ENCODE peak calls at places on chromosomes 6 and 20, in five cellular contexts. One of them, this sample, is unnamed.
A peak's percentile ranks its signal among the peaks of the same experiment; 100 is the strongest.

GRCh38 chr6:139364302-139364981 is 10.0 kb downstream of the CITED2 start:
- ATAC-seq in memory B cell: peak; percentile 39
- ATAC-seq in activated CD4-positive, CD25-positive, alpha-beta regulatory T cell treated with anti-CD3 and anti-CD28 coated beads, Interleukin-2, amount 50 U/mL, for 24 hours: no peak
- ATAC-seq in body of pancreas: peak; percentile 67
- ATAC-seq in RWPE2: no peak
- ATAC-seq in this sample: peak; percentile 31

GRCh38 chr6:63458480-63459115 is 113.7 kb upstream of the LOC128125822 start:
- ATAC-seq in memory B cell: no peak
- ATAC-seq in activated CD4-positive, CD25-positive, alpha-beta regulatory T cell treated with anti-CD3 and anti-CD28 coated beads, Interleukin-2, amount 50 U/mL, for 24 hours: no peak
- ATAC-seq in body of pancreas: peak; percentile 99
- ATAC-seq in RWPE2: no peak
- ATAC-seq in this sample: no peak

GRCh38 chr20:57566803-57567459 is 6.0 kb downstream of the PCK1 start:
- ATAC-seq in memory B cell: no peak
- ATAC-seq in activated CD4-positive, CD25-positive, alpha-beta regulatory T cell treated with anti-CD3 and anti-CD28 coated beads, Interleukin-2, amount 50 U/mL, for 24 hours: no peak
- ATAC-seq in body of pancreas: no peak
- ATAC-seq in RWPE2: no peak
- ATAC-seq in this sample: no peak

GRCh38 chr20:24651171-24651972 is 181.9 kb downstream of the SYNDIG1 start:
- ATAC-seq in memory B cell: no peak
- ATAC-seq in activated CD4-positive, CD25-positive, alpha-beta regulatory T cell treated with anti-CD3 and anti-CD28 coated beads, Interleukin-2, amount 50 U/mL, for 24 hours: no peak
- ATAC-seq in body of pancreas: no peak
- ATAC-seq in RWPE2: peak; percentile 44
- ATAC-seq in this sample: peak; percentile 55

GRCh38 chr6:167247814-167248595 is 43.1 kb upstream of the UNC93A start:
- ATAC-seq in memory B cell: no peak
- ATAC-seq in activated CD4-positive, CD25-positive, alpha-beta regulatory T cell treated with anti-CD3 and anti-CD28 coated beads, Interleukin-2, amount 50 U/mL, for 24 hours: no peak
- ATAC-seq in body of pancreas: no peak
- ATAC-seq in RWPE2: no peak
- ATAC-seq in this sample: no peak

GRCh38 chr6:130223508-130223907 is 757 bp upstream of the SAMD3 start:
- ATAC-seq in memory B cell: peak; percentile 98
- ATAC-seq in activated CD4-positive, CD25-positive, alpha-beta regulatory T cell treated with anti-CD3 and anti-CD28 coated beads, Interleukin-2, amount 50 U/mL, for 24 hours: peak; percentile 96
- ATAC-seq in body of pancreas: no peak
- ATAC-seq in RWPE2: peak; percentile 48
- ATAC-seq in this sample: no peak

GRCh38 chr6:157941101-157941863 is 40.4 kb upstream of the SYNJ2 start:
- ATAC-seq in memory B cell: no peak
- ATAC-seq in activated CD4-positive, CD25-positive, alpha-beta regulatory T cell treated with anti-CD3 and anti-CD28 coated beads, Interleukin-2, amount 50 U/mL, for 24 hours: no peak
- ATAC-seq in body of pancreas: peak; percentile 66
- ATAC-seq in RWPE2: no peak
- ATAC-seq in this sample: no peak

GRCh38 chr20:51382986-51383821 is 159.3 kb downstream of the NFATC2 start:
- ATAC-seq in memory B cell: no peak
- ATAC-seq in activated CD4-positive, CD25-positive, alpha-beta regulatory T cell treated with anti-CD3 and anti-CD28 coated beads, Interleukin-2, amount 50 U/mL, for 24 hours: no peak
- ATAC-seq in body of pancreas: peak; percentile 81
- ATAC-seq in RWPE2: peak; percentile 52
- ATAC-seq in this sample: no peak

GRCh38 chr6:78500299-78501089 is 366.9 kb upstream of the IRAK1BP1 start:
- ATAC-seq in memory B cell: no peak
- ATAC-seq in activated CD4-positive, CD25-positive, alpha-beta regulatory T cell treated with anti-CD3 and anti-CD28 coated beads, Interleukin-2, amount 50 U/mL, for 24 hours: no peak
- ATAC-seq in body of pancreas: no peak
- ATAC-seq in RWPE2: no peak
- ATAC-seq in this sample: no peak

GRCh38 chr20:36098364-36098763 is 56.2 kb upstream of the EPB41L1 start:
- ATAC-seq in memory B cell: peak; percentile 88
- ATAC-seq in activated CD4-positive, CD25-positive, alpha-beta regulatory T cell treated with anti-CD3 and anti-CD28 coated beads, Interleukin-2, amount 50 U/mL, for 24 hours: no peak
- ATAC-seq in body of pancreas: no peak
- ATAC-seq in RWPE2: peak; percentile 35
- ATAC-seq in this sample: peak; percentile 49

GRCh38 chr20:40254023-40254772 is 434.8 kb downstream of the MAFB start:
- ATAC-seq in memory B cell: no peak
- ATAC-seq in activated CD4-positive, CD25-positive, alpha-beta regulatory T cell treated with anti-CD3 and anti-CD28 coated beads, Interleukin-2, amount 50 U/mL, for 24 hours: no peak
- ATAC-seq in body of pancreas: no peak
- ATAC-seq in RWPE2: no peak
- ATAC-seq in this sample: no peak

GRCh38 chr6:109182590-109182989 is 87.3 kb downstream of the CEP57L1 start:
- ATAC-seq in memory B cell: no peak
- ATAC-seq in activated CD4-positive, CD25-positive, alpha-beta regulatory T cell treated with anti-CD3 and anti-CD28 coated beads, Interleukin-2, amount 50 U/mL, for 24 hours: no peak
- ATAC-seq in body of pancreas: no peak
- ATAC-seq in RWPE2: no peak
- ATAC-seq in this sample: no peak

GRCh38 chr20:52747736-52748135 is 224.4 kb upstream of the TSHZ2 start:
- ATAC-seq in memory B cell: no peak
- ATAC-seq in activated CD4-positive, CD25-positive, alpha-beta regulatory T cell treated with anti-CD3 and anti-CD28 coated beads, Interleukin-2, amount 50 U/mL, for 24 hours: no peak
- ATAC-seq in body of pancreas: peak; percentile 50
- ATAC-seq in RWPE2: peak; percentile 66
- ATAC-seq in this sample: no peak

GRCh38 chr20:7703436-7703835 is 236.8 kb downstream of the HAO1 start:
- ATAC-seq in memory B cell: no peak
- ATAC-seq in activated CD4-positive, CD25-positive, alpha-beta regulatory T cell treated with anti-CD3 and anti-CD28 coated beads, Interleukin-2, amount 50 U/mL, for 24 hours: no peak
- ATAC-seq in body of pancreas: no peak
- ATAC-seq in RWPE2: no peak
- ATAC-seq in this sample: no peak

GRCh38 chr6:2034256-2034655 is 211.1 kb downstream of the GMDS start:
- ATAC-seq in memory B cell: no peak
- ATAC-seq in activated CD4-positive, CD25-positive, alpha-beta regulatory T cell treated with anti-CD3 and anti-CD28 coated beads, Interleukin-2, amount 50 U/mL, for 24 hours: no peak
- ATAC-seq in body of pancreas: no peak
- ATAC-seq in RWPE2: no peak
- ATAC-seq in this sample: no peak

GRCh38 chr20:36384022-36384619 is 78.0 kb downstream of the DLGAP4 start:
- ATAC-seq in memory B cell: peak; percentile 54
- ATAC-seq in activated CD4-positive, CD25-positive, alpha-beta regulatory T cell treated with anti-CD3 and anti-CD28 coated beads, Interleukin-2, amount 50 U/mL, for 24 hours: peak; percentile 33
- ATAC-seq in body of pancreas: no peak
- ATAC-seq in RWPE2: peak; percentile 66
- ATAC-seq in this sample: peak; percentile 55

GRCh38 chr20:12177657-12178293 is 260.1 kb downstream of the BTBD3 start:
- ATAC-seq in memory B cell: no peak
- ATAC-seq in activated CD4-positive, CD25-positive, alpha-beta regulatory T cell treated with anti-CD3 and anti-CD28 coated beads, Interleukin-2, amount 50 U/mL, for 24 hours: no peak
- ATAC-seq in body of pancreas: peak; percentile 74
- ATAC-seq in RWPE2: no peak
- ATAC-seq in this sample: no peak

GRCh38 chr6:85287158-85287557 is 162.7 kb upstream of the NT5E start:
- ATAC-seq in memory B cell: no peak
- ATAC-seq in activated CD4-positive, CD25-positive, alpha-beta regulatory T cell treated with anti-CD3 and anti-CD28 coated beads, Interleukin-2, amount 50 U/mL, for 24 hours: no peak
- ATAC-seq in body of pancreas: no peak
- ATAC-seq in RWPE2: no peak
- ATAC-seq in this sample: no peak

GRCh38 chr6:125910518-125910917 is 46.1 kb upstream of the HINT3 start:
- ATAC-seq in memory B cell: no peak
- ATAC-seq in activated CD4-positive, CD25-positive, alpha-beta regulatory T cell treated with anti-CD3 and anti-CD28 coated beads, Interleukin-2, amount 50 U/mL, for 24 hours: peak; percentile 94
- ATAC-seq in body of pancreas: no peak
- ATAC-seq in RWPE2: peak; percentile 56
- ATAC-seq in this sample: no peak

GRCh38 chr6:90458353-90459224 is 128.3 kb downstream of the MAP3K7 start:
- ATAC-seq in memory B cell: peak; percentile 32
- ATAC-seq in activated CD4-positive, CD25-positive, alpha-beta regulatory T cell treated with anti-CD3 and anti-CD28 coated beads, Interleukin-2, amount 50 U/mL, for 24 hours: peak; percentile 97
- ATAC-seq in body of pancreas: no peak
- ATAC-seq in RWPE2: peak; percentile 12
- ATAC-seq in this sample: no peak

GRCh38 chr6:24882295-24882694 is 53.5 kb downstream of the RIPOR2 start:
- ATAC-seq in memory B cell: no peak
- ATAC-seq in activated CD4-positive, CD25-positive, alpha-beta regulatory T cell treated with anti-CD3 and anti-CD28 coated beads, Interleukin-2, amount 50 U/mL, for 24 hours: no peak
- ATAC-seq in body of pancreas: no peak
- ATAC-seq in RWPE2: peak; percentile 64
- ATAC-seq in this sample: no peak

GRCh38 chr6:129543981-129544380 is 166.0 kb downstream of the ARHGAP18 start:
- ATAC-seq in memory B cell: no peak
- ATAC-seq in activated CD4-positive, CD25-positive, alpha-beta regulatory T cell treated with anti-CD3 and anti-CD28 coated beads, Interleukin-2, amount 50 U/mL, for 24 hours: no peak
- ATAC-seq in body of pancreas: no peak
- ATAC-seq in RWPE2: no peak
- ATAC-seq in this sample: no peak

GRCh38 chr6:6614096-6614964 is 25.8 kb downstream of the LY86 start:
- ATAC-seq in memory B cell: no peak
- ATAC-seq in activated CD4-positive, CD25-positive, alpha-beta regulatory T cell treated with anti-CD3 and anti-CD28 coated beads, Interleukin-2, amount 50 U/mL, for 24 hours: no peak
- ATAC-seq in body of pancreas: no peak
- ATAC-seq in RWPE2: peak; percentile 54
- ATAC-seq in this sample: no peak

This sample was measured in SK-N-SH treated with all-trans-retinoic acid at 6 μM for 48 hours.